ENCODE peak calls at places on chromosomes 12 and 14, in seven cellular contexts. S is SK-N-MC, J is spleen, B is GM12891, L is HL-60, P is SK-N-SH, I is GM12892. K is an unnamed sample.

GRCh38 chr14:82710257-82710841 is 1176.7 kb upstream of the SEL1L start:
- DNase-seq in S (peak), J (no peak), B (peak), L (peak), P (peak), I (peak), K (peak)

GRCh38 chr12:46390304-46390703 is 17.7 kb upstream of the SLC38A2 start:
- DNase-seq in S (no peak), J (no peak), B (no peak), L (no peak), P (no peak), I (no peak), K (no peak)

GRCh38 chr12:51434305-51434704 is 9.7 kb downstream of the SLC4A8 start:
- DNase-seq in S (no peak), J (no peak), B (no peak), L (no peak), P (no peak), I (no peak), K (no peak)

GRCh38 chr12:75635606-75636444 is 124.4 kb upstream of the KRR1 start:
- DNase-seq in S (no peak), J (no peak), B (no peak), L (no peak), P (no peak), I (no peak), K (peak)

GRCh38 chr12:19946549-19946948 is 421.8 kb upstream of the PDE3A start:
- DNase-seq in S (no peak), J (no peak), B (no peak), L (no peak), P (no peak), I (no peak), K (peak)

GRCh38 chr14:22841311-22841710 is 4.9 kb downstream of the MMP14 start:
- DNase-seq in S (no peak), J (no peak), B (no peak), L (no peak), P (no peak), I (no peak), K (no peak)

GRCh38 chr12:93167841-93168492 is 209.8 kb upstream of the NUDT4 start:
- DNase-seq in S (peak), J (no peak), B (no peak), L (no peak), P (no peak), I (no peak), K (peak)

GRCh38 chr12:75476076-75476475 is 4.5 kb upstream of the GLIPR1 start:
- DNase-seq in S (no peak), J (no peak), B (no peak), L (no peak), P (no peak), I (no peak), K (no peak)

GRCh38 chr14:87990687-87991086 is 2.3 kb downstream of the GALC start:
- DNase-seq in S (no peak), J (no peak), B (no peak), L (no peak), P (no peak), I (no peak), K (no peak)

GRCh38 chr12:57657744-57658143 is 24.7 kb upstream of the B4GALNT1 start:
- DNase-seq in S (no peak), J (no peak), B (no peak), L (no peak), P (no peak), I (no peak), K (no peak)

GRCh38 chr12:118220697-118221096 is 84.8 kb downstream of the PEBP1 start:
- DNase-seq in S (no peak), J (no peak), B (no peak), L (no peak), P (no peak), I (no peak), K (no peak)

GRCh38 chr12:131065279-131065678 is 111.6 kb downstream of the ADGRD1 start:
- DNase-seq in S (no peak), J (peak), B (no peak), L (no peak), P (no peak), I (no peak), K (no peak)

GRCh38 chr14:20687362-20688166 is 1.0 kb upstream of the ANG start:
- DNase-seq in S (no peak), J (no peak), B (no peak), L (no peak), P (no peak), I (no peak), K (no peak)
- TF ChIP-seq POLR2AphosphoS5 in S (no peak), J (no peak), B (no peak), L (no peak), P (no peak), I (no peak), K (no peak)

GRCh38 chr12:111799758-111800157 is 33.0 kb downstream of the ALDH2 start:
- DNase-seq in S (no peak), J (no peak), B (no peak), L (no peak), P (no peak), I (no peak), K (no peak)

GRCh38 chr12:111792155-111792876 is 25.6 kb downstream of the ALDH2 start:
- DNase-seq in S (no peak), J (no peak), B (no peak), L (no peak), P (no peak), I (no peak), K (no peak)

GRCh38 chr12:111803038-111803626 is 36.4 kb downstream of the ALDH2 start:
- DNase-seq in S (no peak), J (no peak), B (no peak), L (no peak), P (no peak), I (no peak), K (no peak)

GRCh38 chr12:111803851-111804250 is 37.1 kb downstream of the ALDH2 start:
- DNase-seq in S (no peak), J (no peak), B (no peak), L (no peak), P (no peak), I (no peak), K (no peak)

DNA sequence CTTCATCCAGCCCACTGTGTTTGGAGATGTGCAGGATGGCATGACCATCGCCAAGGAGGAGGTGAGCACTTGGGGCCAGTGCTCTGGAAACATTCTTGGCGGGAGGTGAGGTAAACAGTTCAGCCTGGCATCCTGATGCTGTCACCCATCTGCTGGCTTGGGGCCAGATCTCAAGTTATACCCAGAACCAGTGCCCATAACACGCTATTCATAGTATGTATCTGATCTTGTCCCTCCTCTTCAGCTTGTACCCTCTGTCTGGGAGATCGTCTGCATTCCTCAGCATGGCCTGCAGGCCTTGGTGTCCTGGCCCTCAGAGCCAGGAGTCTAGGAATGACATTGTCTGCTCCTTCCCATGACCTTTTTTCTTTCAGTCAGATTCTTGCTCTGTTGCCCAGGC is 31.4 kb downstream of the ALDH2 start:
- DNase-seq in S (no peak), J (no peak), B (no peak), L (no peak), P (no peak), I (no peak), K (no peak)
- TF ChIP-seq POLR2AphosphoS5 in S (no peak), J (no peak), B (no peak), L (no peak), P (no peak), I (no peak), K (no peak)

GRCh38 chr14:80419339-80419738 is 208.0 kb upstream of the DIO2 start:
- DNase-seq in S (no peak), J (no peak), B (no peak), L (no peak), P (no peak), I (no peak), K (no peak)
- TF ChIP-seq POLR2AphosphoS5 in S (no peak), J (no peak), B (no peak), L (no peak), P (no peak), I (no peak), K (no peak)

GRCh38 chr12:32252199-32253073 is 145.8 kb downstream of the BICD1 start:
- DNase-seq in S (no peak), J (no peak), B (no peak), L (no peak), P (no peak), I (no peak), K (no peak)
- TF ChIP-seq POLR2AphosphoS5 in S (no peak), J (no peak), B (no peak), L (no peak), P (no peak), I (peak), K (no peak)

DNA sequence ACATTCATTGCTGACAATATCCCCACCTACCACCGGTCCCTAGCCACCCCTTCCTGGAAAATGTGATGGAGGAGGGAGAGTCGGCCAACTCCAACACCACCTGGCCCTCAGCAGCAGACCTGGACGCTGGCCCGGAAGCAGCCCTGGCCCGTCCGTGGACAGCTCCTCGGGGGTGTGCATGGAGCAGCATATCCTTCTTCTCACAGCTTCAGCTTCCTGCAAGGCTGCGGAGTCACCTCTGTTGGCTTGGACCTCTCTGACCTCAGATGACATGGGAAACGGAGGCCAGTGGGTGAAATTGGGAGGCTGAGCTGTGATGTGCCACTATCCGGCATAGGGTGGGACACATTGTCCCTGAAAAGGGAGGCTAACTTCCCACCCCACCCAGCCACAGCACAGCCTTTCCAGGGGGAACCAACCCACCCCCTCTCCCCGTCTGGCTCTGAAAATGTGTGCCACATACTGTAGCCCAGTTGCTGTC is 42.9 kb upstream of the LTA4H start:
- DNase-seq in S (no peak), J (peak), B (no peak), L (no peak), P (no peak), I (no peak), K (peak)
- TF ChIP-seq POLR2AphosphoS5 in S (no peak), J (peak), B (no peak), L (no peak), P (no peak), I (no peak), K (no peak)

DNA sequence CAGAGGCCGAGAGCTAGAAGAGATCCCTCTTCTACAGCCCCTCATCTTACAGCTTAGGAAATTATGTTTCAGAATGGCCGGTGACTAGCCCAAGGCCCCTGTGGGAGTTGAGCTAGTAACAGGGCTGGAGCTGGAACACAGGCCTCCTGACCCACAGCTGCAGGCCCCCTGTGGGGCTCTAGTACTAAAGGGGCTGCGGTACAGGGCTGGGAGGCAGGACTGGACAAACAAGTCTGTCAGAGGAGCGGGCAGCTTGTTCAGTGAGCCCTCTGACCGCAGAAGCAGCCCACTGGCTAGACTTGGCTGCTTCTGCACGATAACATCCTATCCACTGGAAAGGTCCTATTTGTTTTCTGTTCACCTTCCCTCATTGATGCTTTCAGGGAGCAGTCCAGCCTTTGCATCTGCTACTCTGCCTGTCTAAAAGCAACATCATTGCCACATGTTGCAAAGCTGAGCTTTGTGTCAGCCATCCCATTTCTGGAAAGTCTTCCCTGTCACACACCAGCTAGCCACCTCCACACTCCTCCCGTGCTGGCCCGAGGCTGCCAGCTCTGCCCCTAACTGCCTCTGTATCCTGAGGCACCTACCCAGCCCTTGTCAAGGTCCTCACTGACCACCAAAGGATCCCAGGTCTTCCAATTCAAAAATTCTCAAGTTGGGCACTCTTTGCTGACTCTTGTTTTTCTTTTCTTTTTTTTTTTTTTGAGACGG is 10.2 kb downstream of the PSMC1 start:
- DNase-seq in S (no peak), J (no peak), B (no peak), L (no peak), P (no peak), I (no peak), K (no peak)
- TF ChIP-seq POLR2AphosphoS5 in S (no peak), J (no peak), B (peak), L (peak), P (no peak), I (no peak), K (no peak)

GRCh38 chr12:47767197-47767724 is 5.8 kb upstream of the SLC48A1 start:
- DNase-seq in S (no peak), J (peak), B (no peak), L (peak), P (no peak), I (no peak), K (peak)
- TF ChIP-seq POLR2AphosphoS5 in S (no peak), J (no peak), B (no peak), L (no peak), P (no peak), I (no peak), K (no peak)

GRCh38 chr14:93332853-93333630 is at the start of gene BTBD7:
- DNase-seq in S (peak), J (peak), B (peak), L (peak), P (peak), I (peak), K (peak)
- TF ChIP-seq POLR2AphosphoS5 in S (peak), J (peak), B (peak), L (peak), P (peak), I (peak), K (peak)

DNA sequence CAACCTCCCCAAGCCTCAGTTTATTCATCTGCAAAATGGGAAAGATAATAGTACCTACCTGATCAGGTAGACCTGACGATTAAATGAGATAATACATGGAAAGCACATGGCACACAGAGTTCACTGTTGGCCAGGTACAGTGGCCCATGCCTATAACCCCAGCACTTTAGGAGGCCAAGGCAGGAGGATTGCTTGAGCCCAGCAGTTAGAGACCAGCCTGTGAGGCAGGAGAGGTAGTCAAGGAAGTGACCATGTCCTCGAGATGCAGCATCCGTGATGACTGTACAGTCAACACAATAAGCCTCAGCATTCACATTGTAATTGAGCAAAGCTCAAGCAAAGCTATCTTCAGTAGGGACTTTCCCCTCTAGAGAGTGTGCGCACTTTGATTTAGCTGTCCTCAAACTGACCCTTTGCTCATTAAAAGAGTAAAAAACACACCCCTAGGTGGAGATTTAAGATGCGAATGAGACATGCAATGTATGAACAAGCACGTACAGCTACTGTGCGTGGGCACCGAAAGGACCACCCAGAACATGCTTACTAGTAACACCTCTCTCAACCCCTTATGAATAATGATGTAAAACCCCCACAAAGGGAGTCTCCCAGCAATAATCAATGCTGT is 9.9 kb downstream of the ISCU start:
- DNase-seq in S (no peak), J (no peak), B (no peak), L (no peak), P (no peak), I (no peak), K (no peak)
- TF ChIP-seq POLR2AphosphoS5 in S (no peak), J (no peak), B (no peak), L (no peak), P (no peak), I (peak), K (no peak)

DNA sequence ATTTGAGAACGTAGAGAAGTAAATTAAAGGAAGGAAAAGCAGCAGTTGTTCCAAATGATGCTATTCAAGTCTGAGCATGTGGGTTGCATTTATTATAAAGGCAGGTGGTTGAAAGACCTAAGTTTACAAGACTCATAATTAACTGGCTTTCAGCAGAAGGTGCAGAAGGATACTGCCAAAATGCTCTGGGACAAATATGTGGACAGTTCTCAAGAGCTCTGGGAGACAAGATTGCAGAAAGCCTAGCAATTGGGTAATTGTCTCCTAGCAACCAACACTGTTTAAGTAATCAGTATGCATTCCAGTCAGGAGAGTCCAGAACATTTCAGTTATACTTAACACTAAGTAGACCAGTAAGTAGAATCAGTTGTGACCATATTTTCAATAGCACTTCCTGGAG is 131.5 kb downstream of the GPR135 start:
- DNase-seq in S (no peak), J (no peak), B (no peak), L (peak), P (no peak), I (no peak), K (peak)
- TF ChIP-seq POLR2AphosphoS5 in S (no peak), J (no peak), B (no peak), L (no peak), P (no peak), I (no peak), K (no peak)